ENCODE peak calls at places on chromosomes 5 and 9, in four cellular contexts. Y is HEK293T, S is GM12878, U is HepG2. E is an unnamed sample.

GRCh38 chr9:32395483-32396216 is 11.2 kb downstream of the ACO1 start:
- DNase-seq in Y (no peak), S (no peak), U (no peak), E (no peak)

GRCh38 chr5:19555436-19555835 is 432.6 kb downstream of the CDH18 start:
- DNase-seq in Y (no peak), S (no peak), U (no peak), E (no peak)

GRCh38 chr5:134247825-134248224 is 22.0 kb upstream of the PPP2CA start:
- DNase-seq in Y (no peak), S (no peak), U (no peak), E (no peak)

GRCh38 chr9:81073821-81074220 is 615.5 kb downstream of the TLE1 start:
- DNase-seq in Y (no peak), S (no peak), U (no peak), E (no peak)

GRCh38 chr5:142542906-142543305 is 143.0 kb downstream of the FGF1 start:
- DNase-seq in Y (no peak), S (no peak), U (no peak), E (no peak)

GRCh38 chr9:115364991-115365390 is 247.0 kb upstream of the TNC start:
- DNase-seq in Y (no peak), S (no peak), U (no peak), E (no peak)

GRCh38 chr5:35117960-35118359 is 70.2 kb upstream of the AGXT2 start:
- DNase-seq in Y (no peak), S (no peak), U (no peak), E (no peak)

GRCh38 chr5:137344723-137345322 is 154.3 kb downstream of the SPOCK1 start:
- DNase-seq in Y (peak), S (no peak), U (peak), E (peak)

GRCh38 chr5:76544268-76544926 is 78.8 kb downstream of the F2RL2 start:
- DNase-seq in Y (peak), S (peak), U (peak), E (no peak)

GRCh38 chr9:112378441-112379176 is 1.3 kb upstream of the HSDL2 start:
- DNase-seq in Y (no peak), S (no peak), U (no peak), E (peak)

GRCh38 chr9:135090547-135090946 is 3.1 kb downstream of the OLFM1 start:
- DNase-seq in Y (no peak), S (no peak), U (no peak), E (no peak)

GRCh38 chr5:114362197-114362976 is 517 bp downstream of the KCNN2 start:
- DNase-seq in Y (peak), S (no peak), U (no peak), E (peak)

GRCh38 chr5:67366961-67367360 is 170.4 kb upstream of the CD180 start:
- DNase-seq in Y (no peak), S (no peak), U (no peak), E (no peak)

GRCh38 chr5:28174691-28175090 is 1136.3 kb upstream of the CDH9 start:
- DNase-seq in Y (no peak), S (no peak), U (no peak), E (no peak)

GRCh38 chr5:65769539-65769938 is 47.5 kb downstream of the NLN start:
- DNase-seq in Y (no peak), S (no peak), U (no peak), E (no peak)

GRCh38 chr5:75753182-75753581 is 35.9 kb upstream of the POC5 start:
- DNase-seq in Y (no peak), S (no peak), U (no peak), E (no peak)

GRCh38 chr5:53368966-53369605 is 111.3 kb upstream of the FST start:
- DNase-seq in Y (no peak), S (no peak), U (no peak), E (no peak)

GRCh38 chr9:16619341-16619740 is 251.1 kb downstream of the BNC2 start:
- DNase-seq in Y (no peak), S (no peak), U (no peak), E (no peak)

GRCh38 chr9:129052592-129052991 is 16.2 kb downstream of the MIGA2 start:
- DNase-seq in Y (no peak), S (no peak), U (no peak), E (no peak)

GRCh38 chr9:36823934-36824333 is 210.1 kb downstream of the PAX5 start:
- DNase-seq in Y (no peak), S (no peak), U (no peak), E (no peak)

GRCh38 chr9:34782372-34782771 is 72.4 kb upstream of the CCL21 start:
- DNase-seq in Y (no peak), S (no peak), U (no peak), E (no peak)

GRCh38 chr5:149936700-149937091 is 7.9 kb downstream of the PDE6A start:
- DNase-seq in Y (no peak), S (no peak), U (no peak), E (no peak)

GRCh38 chr9:84597131-84597530 is 72.4 kb upstream of the NTRK2 start:
- DNase-seq in Y (no peak), S (peak), U (no peak), E (no peak)

GRCh38 chr9:33813712-33814641 is 3.0 kb upstream of the UBE2R2 start:
- DNase-seq in Y (peak), S (no peak), U (peak), E (no peak)

GRCh38 chr9:115997923-115998322 is 155.7 kb upstream of the PAPPA start:
- DNase-seq in Y (no peak), S (no peak), U (no peak), E (no peak)

GRCh38 chr5:124919752-124920151 is 173.3 kb upstream of the ZNF608 start:
- DNase-seq in Y (no peak), S (no peak), U (no peak), E (no peak)

GRCh38 chr5:172658869-172659513 is 17.9 kb downstream of the NEURL1B start:
- DNase-seq in Y (no peak), S (no peak), U (no peak), E (no peak)

GRCh38 chr9:131233989-131234388 is 42.3 kb downstream of the FAM78A start:
- DNase-seq in Y (no peak), S (no peak), U (no peak), E (no peak)

GRCh38 chr5:159732220-159732619 is 184.1 kb upstream of the ADRA1B start:
- DNase-seq in Y (no peak), S (no peak), U (no peak), E (no peak)

GRCh38 chr5:111755942-111756353 is 1.0 kb downstream of the NREP start:
- DNase-seq in Y (no peak), S (no peak), U (no peak), E (no peak)

DNA sequence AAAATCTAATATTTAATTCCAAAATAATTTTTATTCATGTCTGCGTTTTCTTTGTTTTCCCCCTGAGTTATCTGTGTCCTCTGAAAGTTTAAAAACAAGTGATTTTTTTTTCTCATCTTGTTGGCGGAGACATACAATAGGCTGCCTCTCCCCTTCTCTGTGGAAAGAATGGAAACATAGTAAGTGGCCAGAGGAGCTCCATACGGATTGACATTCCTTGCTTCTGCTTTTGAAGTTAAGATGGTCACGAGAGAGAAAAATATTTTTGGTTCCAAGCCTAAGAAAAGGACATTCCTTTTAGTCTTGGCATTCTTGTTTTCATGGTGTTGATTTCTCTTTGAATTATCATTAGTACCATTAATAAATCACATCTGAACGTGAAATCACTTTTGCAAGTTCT is 28.3 kb downstream of the ZNF462 start:
- DNase-seq in Y (no peak), S (no peak), U (no peak), E (no peak)
- TF ChIP-seq SUZ12 in Y (no peak), S (no peak), U (no peak), E (no peak)

DNA sequence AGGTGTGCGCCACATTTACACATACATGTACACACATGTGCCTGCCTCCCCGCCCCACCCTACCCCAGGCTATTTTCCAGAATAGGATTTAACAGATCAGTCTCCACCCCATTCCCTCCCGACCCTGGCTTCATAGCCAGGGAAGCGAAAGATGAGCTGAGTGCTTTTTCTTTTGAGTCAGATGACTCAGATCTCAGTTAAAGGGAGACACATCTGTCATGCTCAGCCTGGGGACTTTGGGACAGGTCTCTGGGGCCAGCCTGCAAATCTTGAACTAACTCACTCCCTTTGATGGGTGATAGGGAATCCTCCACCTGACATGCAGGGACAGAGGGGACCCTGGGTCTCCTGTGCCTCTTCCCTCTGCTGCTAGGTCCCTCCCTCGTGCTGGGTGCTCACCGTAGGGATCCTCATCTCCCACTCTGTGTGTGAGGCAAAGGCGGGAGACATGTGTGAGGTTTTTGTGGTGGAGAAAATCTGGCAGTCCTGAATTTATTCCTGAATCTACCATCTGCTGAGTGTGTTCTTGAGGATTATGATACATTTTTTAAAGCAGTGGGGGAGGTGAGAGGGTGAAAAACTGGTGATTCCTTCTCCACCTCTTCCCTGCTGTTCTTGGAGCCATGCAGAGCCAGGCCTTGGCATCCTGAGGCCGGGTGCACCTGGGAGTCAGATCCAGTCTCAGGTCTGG is 37.6 kb downstream of the NEUROG1 start:
- DNase-seq in Y (no peak), S (no peak), U (no peak), E (no peak)
- TF ChIP-seq SUZ12 in Y (no peak), S (no peak), U (no peak), E (no peak)

GRCh38 chr5:168656633-168657032 is 77.5 kb upstream of the PANK3 start:
- DNase-seq in Y (no peak), S (no peak), U (no peak), E (no peak)
- TF ChIP-seq SUZ12 in Y (no peak), S (no peak), U (no peak), E (no peak)

GRCh38 chr9:7376838-7377237 is 422.7 kb downstream of the DMAC1 start:
- DNase-seq in Y (no peak), S (no peak), U (no peak), E (no peak)
- TF ChIP-seq SUZ12 in Y (no peak), S (no peak), U (no peak), E (no peak)

DNA sequence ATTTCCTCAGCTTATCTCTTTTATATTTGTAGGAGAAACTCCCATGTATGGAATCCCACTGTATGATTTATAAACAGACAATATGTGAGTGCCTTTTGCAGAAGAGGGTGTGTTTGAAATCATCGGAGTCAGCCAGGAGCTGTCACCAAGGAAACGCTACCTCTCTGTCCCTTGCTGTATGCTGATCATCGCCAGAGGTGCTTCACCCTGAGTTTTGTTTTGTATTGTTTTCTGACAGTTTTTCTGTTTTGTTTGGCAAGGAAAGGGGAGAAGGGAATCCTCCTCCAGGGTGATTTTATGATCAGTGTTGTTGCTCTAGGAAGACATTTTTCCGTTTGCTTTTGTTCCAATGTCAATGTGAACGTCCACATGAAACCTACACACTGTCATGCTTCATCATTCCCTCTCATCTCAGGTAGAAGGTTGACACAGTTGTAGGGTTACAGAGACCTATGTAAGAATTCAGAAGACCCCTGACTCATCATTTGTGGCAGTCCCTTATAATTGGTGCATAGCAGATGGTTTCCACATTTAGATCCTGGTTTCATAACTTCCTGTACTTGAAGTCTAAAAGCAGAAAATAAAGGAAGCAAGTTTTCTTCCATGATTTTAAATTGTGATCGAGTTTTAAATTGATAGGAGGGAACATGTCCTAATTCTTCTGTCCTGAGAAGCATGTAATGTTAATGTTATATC is 18.0 kb upstream of the CTSL start:
- DNase-seq in Y (no peak), S (no peak), U (no peak), E (no peak)
- TF ChIP-seq SUZ12 in Y (no peak), S (no peak), U (no peak), E (no peak)

GRCh38 chr5:140674629-140675028 is 1.3 kb upstream of the DND1 start:
- DNase-seq in Y (no peak), S (no peak), U (no peak), E (no peak)

GRCh38 chr5:140673187-140673976 is at the start of gene DND1:
- DNase-seq in Y (no peak), S (no peak), U (no peak), E (no peak)

GRCh38 chr5:140671472-140672210 is 1.7 kb downstream of the DND1 start:
- DNase-seq in Y (no peak), S (no peak), U (no peak), E (no peak)

GRCh38 chr5:140674211-140674610 is 835 bp upstream of the DND1 start:
- DNase-seq in Y (no peak), S (no peak), U (no peak), E (no peak)

DNA sequence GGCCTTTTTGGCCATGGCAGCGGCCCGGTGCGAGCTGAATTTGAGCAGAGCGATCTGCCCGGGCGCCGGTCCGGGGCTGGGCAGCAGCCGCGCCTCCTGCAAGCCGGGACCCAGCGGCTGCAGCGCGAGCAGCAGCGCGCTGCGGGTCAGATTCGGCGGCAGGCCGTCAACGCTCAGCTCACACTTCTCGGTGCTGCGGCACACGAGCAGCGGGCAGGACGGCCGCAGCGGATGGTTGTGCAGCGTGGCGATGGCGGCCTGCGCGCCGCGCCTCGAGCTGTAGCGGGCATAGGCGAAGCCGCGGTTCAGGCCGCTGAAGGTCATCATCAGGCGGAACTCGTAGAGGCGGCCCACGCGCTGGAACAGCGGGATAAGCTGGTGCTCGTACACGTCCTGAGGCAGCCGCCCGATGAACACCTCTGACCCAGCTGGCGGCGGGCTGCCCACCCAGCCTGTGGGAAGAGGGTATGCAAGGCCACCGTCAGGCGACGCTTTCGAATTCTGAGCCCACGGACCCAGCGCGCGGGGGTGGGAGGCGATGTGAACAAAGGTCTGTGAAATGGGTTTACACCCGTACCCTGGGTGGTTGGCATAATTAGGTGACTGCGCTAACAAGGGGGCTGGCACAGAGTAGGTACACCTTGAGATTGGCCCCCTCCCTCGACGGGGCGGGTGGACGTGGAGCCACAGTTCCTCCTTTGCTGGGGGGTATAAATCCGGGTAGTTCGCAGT is 755 bp downstream of the DND1 start:
- DNase-seq in Y (no peak), S (no peak), U (no peak), E (peak)
- TF ChIP-seq SUZ12 in Y (no peak), S (no peak), U (no peak), E (no peak)

DNA sequence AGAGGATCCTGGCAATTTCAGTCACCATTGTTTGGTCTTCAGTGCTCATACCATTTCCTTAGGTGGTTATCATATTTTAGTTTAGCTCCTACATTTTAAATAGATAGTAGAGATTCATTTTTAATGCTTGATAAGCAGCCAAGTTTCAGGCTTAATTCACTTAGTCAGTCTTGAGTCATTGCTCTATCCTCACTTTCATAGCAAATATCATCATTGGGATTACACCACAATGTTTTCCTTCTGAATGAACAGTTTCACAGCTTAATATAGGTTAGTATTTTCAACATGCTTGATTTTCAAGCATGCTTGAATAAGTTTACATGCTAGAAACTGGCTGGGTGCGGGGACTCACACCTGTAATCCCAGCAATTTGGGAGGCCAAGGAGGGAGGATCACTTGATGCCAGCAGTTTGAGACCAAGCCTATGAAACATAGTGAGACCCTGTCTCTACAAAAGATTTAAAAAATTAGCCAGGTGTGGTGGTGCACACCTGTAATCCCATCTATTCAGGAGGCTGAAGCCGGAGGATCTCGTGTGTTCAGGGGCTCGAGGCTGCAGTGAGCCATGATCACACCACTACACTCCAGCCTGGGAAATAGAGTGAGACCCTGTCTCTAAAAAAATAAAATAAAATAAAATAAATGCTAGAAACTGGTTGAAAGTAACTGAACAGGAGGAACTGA is 339.9 kb downstream of the ADGRV1 start:
- DNase-seq in Y (no peak), S (no peak), U (no peak), E (no peak)
- TF ChIP-seq SUZ12 in Y (no peak), S (no peak), U (no peak), E (no peak)

DNA sequence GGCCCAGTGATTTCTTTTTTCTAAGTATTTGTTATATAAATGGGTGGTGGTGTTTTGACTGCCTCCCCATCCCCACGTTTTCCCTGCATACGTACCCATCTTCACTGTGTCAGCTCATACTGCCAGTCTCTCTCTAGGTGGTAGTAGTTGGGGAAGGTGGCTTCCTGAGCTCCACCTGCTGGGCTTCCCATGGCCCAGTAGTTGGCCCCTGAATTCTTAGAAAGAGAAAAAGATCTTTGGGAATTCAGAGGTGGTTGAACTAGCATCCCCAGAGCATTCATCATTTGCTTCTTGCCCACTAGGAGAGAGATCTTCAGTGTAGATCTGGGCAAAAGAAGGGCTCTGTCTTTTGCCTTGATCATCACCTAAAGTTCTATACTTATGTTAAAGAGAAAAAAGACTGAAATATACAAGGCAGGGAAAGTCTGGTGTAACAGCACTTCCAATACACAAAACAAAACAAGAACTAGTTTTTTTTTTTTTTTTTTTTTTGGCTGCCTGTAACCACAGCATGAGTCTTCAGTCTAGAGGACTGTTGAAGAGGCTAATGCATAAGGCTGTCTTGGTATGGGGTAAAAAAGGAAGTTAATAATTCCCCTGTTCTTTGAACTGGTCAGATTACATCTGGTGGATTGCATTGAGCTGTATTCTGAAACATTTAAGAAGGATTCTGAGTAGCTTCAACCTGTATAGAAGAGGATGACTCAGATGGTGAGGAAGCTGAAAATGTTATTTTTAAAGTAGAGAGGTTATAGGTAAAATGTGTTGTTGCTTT is 128.7 kb downstream of the ATG10 start:
- DNase-seq in Y (no peak), S (peak), U (no peak), E (no peak)
- TF ChIP-seq SUZ12 in Y (no peak), S (no peak), U (no peak), E (no peak)

DNA sequence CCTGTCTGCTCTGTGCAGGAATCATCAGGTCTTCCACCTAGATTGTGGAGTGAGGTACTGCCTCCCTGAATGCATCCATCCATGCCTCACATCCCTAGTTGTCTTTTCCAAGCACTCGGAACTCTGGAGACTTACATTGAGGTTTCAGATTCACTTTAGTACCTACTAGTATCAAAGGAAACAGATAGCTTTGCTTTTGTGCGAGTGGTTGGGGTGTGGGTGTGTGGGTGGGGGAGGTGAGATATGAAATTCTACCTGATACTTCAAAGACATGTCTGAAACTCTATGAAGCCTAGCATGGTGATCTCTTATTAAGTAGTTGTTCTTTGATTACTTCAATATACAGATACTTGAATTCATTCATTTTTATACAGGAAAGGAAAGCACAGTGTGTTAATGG is 64.4 kb downstream of the MCCC2 start:
- DNase-seq in Y (no peak), S (no peak), U (no peak), E (no peak)
- TF ChIP-seq SUZ12 in Y (no peak), S (no peak), U (no peak), E (no peak)